ENCODE peak calls at places on chromosomes 5 and 9, in ten cellular contexts. E is memory B cell; F is EL; A is NT2/D1; X is adrenal gland; R is stimulated activated CD4-positive, alpha-beta T cell treated with anti-CD3 and anti-CD28 coated beads, Interleukin-12 subunit alpha, Interleukin-12 subunit beta, amount 100 ng/mL, for 4 hours; N is K562; H is iris pigment epithelial cell; D is fibroblast of gingiva; T is foreskin fibroblast. I is an unnamed sample.

GRCh38 chr9:69573666-69574456 is 98.3 kb downstream of the APBA1 start:
- DNase-seq in E (no peak), F (peak), A (no peak), X (no peak), R (no peak), N (no peak), H (peak), D (no peak), T (peak), I (peak)

GRCh38 chr9:34384368-34385165 is 7.9 kb upstream of the MYORG start:
- DNase-seq in E (no peak), F (no peak), A (no peak), X (no peak), R (no peak), N (no peak), H (no peak), D (peak), T (no peak), I (no peak)

GRCh38 chr9:135224286-135224871 is 136.9 kb downstream of the OLFM1 start:
- DNase-seq in E (no peak), F (no peak), A (no peak), X (no peak), R (no peak), N (no peak), H (no peak), D (no peak), T (no peak), I (no peak)

GRCh38 chr9:89498845-89499480 is 1.1 kb upstream of the SEMA4D start:
- DNase-seq in E (peak), F (no peak), A (no peak), X (no peak), R (no peak), N (no peak), H (no peak), D (no peak), T (no peak), I (no peak)

GRCh38 chr9:90300901-90301688 is 341.5 kb downstream of the DIRAS2 start:
- DNase-seq in E (no peak), F (peak), A (peak), X (peak), R (no peak), N (no peak), H (peak), D (peak), T (peak), I (peak)

GRCh38 chr5:116507051-116507537 is 67.5 kb downstream of the SEMA6A start:
- DNase-seq in E (no peak), F (no peak), A (no peak), X (no peak), R (no peak), N (no peak), H (peak), D (peak), T (peak), I (no peak)

GRCh38 chr5:150155258-150156032 is at the start of gene PDGFRB:
- DNase-seq in E (peak), F (peak), A (no peak), X (peak), R (peak), N (peak), H (peak), D (peak), T (peak), I (no peak)

GRCh38 chr9:97768731-97769130 is 71.6 kb upstream of the XPA start:
- DNase-seq in E (no peak), F (peak), A (no peak), X (no peak), R (no peak), N (no peak), H (peak), D (peak), T (peak), I (peak)

GRCh38 chr5:34501840-34502239 is 154.3 kb upstream of the RAI14 start:
- DNase-seq in E (no peak), F (no peak), A (no peak), X (no peak), R (no peak), N (no peak), H (no peak), D (no peak), T (peak), I (no peak)